ENCODE peak calls at places on chromosomes 16 and 17, in six cellular contexts. D, R, T, P, I and C are unnamed samples.

GRCh38 chr17:69722518-69722917 is 308.0 kb downstream of the MAP2K6 start:
- DNase-seq in D (no peak), R (no peak), T (no peak), P (no peak), I (no peak), C (no peak)

GRCh38 chr16:17177968-17178880 is 292.5 kb downstream of the XYLT1 start:
- DNase-seq in D (no peak), R (peak), T (no peak), P (no peak), I (no peak), C (no peak)

GRCh38 chr16:31213877-31214704 is at the start of gene TRIM72:
- DNase-seq in D (no peak), R (no peak), T (no peak), P (no peak), I (no peak), C (no peak)

GRCh38 chr16:70691223-70692129 is 5.6 kb upstream of the MTSS2 start:
- DNase-seq in D (peak), R (peak), T (no peak), P (no peak), I (no peak), C (peak)

GRCh38 chr16:29864205-29864604 is 1.2 kb upstream of the CDIPT start:
- DNase-seq in D (no peak), R (no peak), T (no peak), P (no peak), I (no peak), C (no peak)

GRCh38 chr17:71921726-71922320 is 199.0 kb upstream of the SOX9 start:
- DNase-seq in D (peak), R (no peak), T (no peak), P (no peak), I (no peak), C (peak)

GRCh38 chr16:55301385-55302008 is 22.5 kb upstream of the IRX6 start:
- DNase-seq in D (no peak), R (no peak), T (no peak), P (no peak), I (no peak), C (no peak)

GRCh38 chr17:3712811-3713463 is 10.8 kb upstream of the HASPIN start:
- DNase-seq in D (no peak), R (no peak), T (no peak), P (no peak), I (no peak), C (peak)

GRCh38 chr16:74999208-74999682 is 421 bp downstream of the ZNRF1 start:
- DNase-seq in D (peak), R (no peak), T (no peak), P (peak), I (no peak), C (peak)

GRCh38 chr17:1008008-1008761 is 11.3 kb downstream of the TIMM22 start:
- DNase-seq in D (no peak), R (no peak), T (no peak), P (no peak), I (no peak), C (no peak)

GRCh38 chr17:6314311-6314710 is 120.6 kb downstream of the AIPL1 start:
- DNase-seq in D (no peak), R (no peak), T (no peak), P (no peak), I (no peak), C (no peak)

GRCh38 chr16:77599793-77600415 is 122.4 kb upstream of the NUDT7 start:
- DNase-seq in D (no peak), R (peak), T (no peak), P (no peak), I (no peak), C (peak)

GRCh38 chr16:62978451-62978850 is 942.2 kb upstream of the CDH8 start:
- DNase-seq in D (no peak), R (no peak), T (no peak), P (no peak), I (no peak), C (no peak)
- H2BK15ac ChIP-seq in D (no peak), R (no peak), T (no peak), P (no peak), I (no peak), C (no peak)

GRCh38 chr17:49291929-49292328 is 61.3 kb upstream of the PHOSPHO1 start:
- DNase-seq in D (no peak), R (no peak), T (no peak), P (no peak), I (no peak), C (no peak)

GRCh38 chr17:49292901-49293300 is 62.3 kb upstream of the PHOSPHO1 start:
- DNase-seq in D (no peak), R (no peak), T (no peak), P (no peak), I (no peak), C (no peak)

GRCh38 chr17:49285716-49286115 is 55.1 kb upstream of the PHOSPHO1 start:
- DNase-seq in D (peak), R (no peak), T (peak), P (no peak), I (no peak), C (no peak)

GRCh38 chr17:49290690-49291326 is 60.2 kb upstream of the PHOSPHO1 start:
- DNase-seq in D (peak), R (peak), T (no peak), P (no peak), I (no peak), C (peak)

DNA sequence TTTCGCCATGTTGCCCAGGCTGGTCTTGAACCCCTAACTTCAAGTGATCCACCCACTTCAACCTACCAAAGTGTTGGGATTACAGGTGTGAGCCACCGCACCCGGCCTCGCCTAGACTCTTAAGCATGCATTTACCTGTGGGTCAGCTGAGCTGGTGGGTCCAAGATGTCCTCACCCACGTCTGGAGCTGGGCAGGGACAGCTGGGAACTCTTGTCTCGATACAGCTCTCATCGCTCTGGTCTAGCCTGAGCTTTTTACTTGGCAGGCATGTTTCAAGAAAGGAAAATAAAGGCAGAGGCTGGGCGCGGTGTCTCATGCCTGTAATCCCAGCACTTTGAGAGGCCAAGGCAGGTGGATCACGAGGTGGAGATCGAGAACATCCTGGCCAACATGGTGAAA is 56.9 kb upstream of the PHOSPHO1 start:
- DNase-seq in D (no peak), R (no peak), T (no peak), P (no peak), I (no peak), C (no peak)
- H2BK15ac ChIP-seq in D (no peak), R (no peak), T (no peak), P (no peak), I (no peak), C (no peak)

DNA sequence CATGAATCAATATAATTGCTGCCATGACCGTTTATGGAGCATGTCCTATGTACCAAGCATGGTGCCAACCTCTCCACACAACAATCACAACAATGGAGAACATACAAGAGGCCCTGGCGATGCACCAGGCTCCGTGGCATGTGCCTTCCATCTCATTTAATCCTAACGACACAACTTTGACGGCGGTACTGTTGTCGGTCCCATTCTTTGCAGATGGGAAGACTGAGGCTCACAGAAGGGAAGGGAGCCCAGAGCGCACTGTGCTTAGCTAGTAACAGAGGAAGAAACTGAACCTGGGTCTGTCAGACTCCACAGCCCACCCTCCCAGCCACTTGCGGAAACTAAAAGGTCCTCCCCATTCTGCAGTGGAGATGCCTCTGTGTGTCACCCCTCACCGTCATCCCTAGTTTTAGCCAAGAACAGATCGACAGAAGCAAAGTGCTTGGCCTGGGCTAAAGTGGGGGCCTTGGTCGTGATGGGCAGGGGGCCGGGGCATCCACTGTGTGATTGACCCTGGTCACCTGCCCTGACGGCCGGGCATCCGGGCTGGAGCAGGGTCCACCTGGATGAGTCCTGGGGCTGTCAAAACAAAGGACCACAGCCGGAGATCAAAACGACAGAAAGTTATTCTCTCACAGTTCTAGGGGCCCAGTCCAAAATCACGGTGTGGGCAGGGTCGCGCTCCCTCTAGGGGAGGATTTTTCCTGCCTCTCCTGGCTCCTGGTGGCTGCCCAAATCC is 183.9 kb downstream of the C16orf95 start:
- DNase-seq in D (no peak), R (no peak), T (no peak), P (no peak), I (no peak), C (no peak)
- H2BK15ac ChIP-seq in D (no peak), R (no peak), T (no peak), P (no peak), I (peak), C (no peak)

DNA sequence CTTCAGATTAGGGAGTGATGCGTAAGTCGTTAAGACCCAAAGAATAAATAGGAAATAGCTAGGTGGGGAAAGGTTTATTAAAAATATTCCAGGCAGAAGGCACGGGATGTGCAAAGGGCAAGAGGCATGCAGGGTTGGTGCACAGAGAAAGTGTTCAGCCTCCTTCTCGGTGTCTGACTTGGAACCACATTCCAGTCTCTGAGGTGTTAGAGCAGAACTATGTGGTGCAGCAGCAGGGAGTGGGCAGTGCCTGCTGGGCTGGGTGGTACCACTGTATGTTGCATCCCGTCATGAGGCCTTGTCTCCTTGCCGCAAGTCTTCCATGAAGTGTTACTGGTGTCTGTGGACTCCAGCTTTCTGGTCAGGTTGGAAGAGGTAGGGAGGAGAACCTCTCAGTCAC is 11.1 kb downstream of the NKD1 start:
- DNase-seq in D (no peak), R (no peak), T (no peak), P (no peak), I (no peak), C (no peak)
- H2BK15ac ChIP-seq in D (no peak), R (no peak), T (no peak), P (no peak), I (no peak), C (no peak)

GRCh38 chr16:82124651-82125050 is 45.4 kb downstream of the MPHOSPH6 start:
- DNase-seq in D (no peak), R (no peak), T (no peak), P (no peak), I (no peak), C (no peak)

GRCh38 chr16:82118749-82119148 is 51.3 kb downstream of the MPHOSPH6 start:
- DNase-seq in D (no peak), R (no peak), T (no peak), P (no peak), I (no peak), C (no peak)

GRCh38 chr16:82119405-82119804 is 50.6 kb downstream of the MPHOSPH6 start:
- DNase-seq in D (no peak), R (no peak), T (no peak), P (no peak), I (no peak), C (no peak)
- H2BK15ac ChIP-seq in D (no peak), R (no peak), T (no peak), P (no peak), I (no peak), C (no peak)

GRCh38 chr16:69301861-69302260 is 9.3 kb upstream of the VPS4A start:
- DNase-seq in D (no peak), R (no peak), T (no peak), P (no peak), I (no peak), C (no peak)
- H2BK15ac ChIP-seq in D (no peak), R (no peak), T (no peak), P (no peak), I (no peak), C (no peak)

GRCh38 chr16:69498926-69499325 is 66.8 kb upstream of the NFAT5 start:
- DNase-seq in D (no peak), R (no peak), T (no peak), P (no peak), I (no peak), C (no peak)

GRCh38 chr16:69494993-69495392 is 70.6 kb downstream of the CYB5B start:
- DNase-seq in D (peak), R (no peak), T (peak), P (no peak), I (peak), C (no peak)

GRCh38 chr16:69495821-69496220 is 69.9 kb upstream of the NFAT5 start:
- DNase-seq in D (no peak), R (no peak), T (no peak), P (no peak), I (no peak), C (no peak)

GRCh38 chr16:69497876-69498596 is 67.7 kb upstream of the NFAT5 start:
- DNase-seq in D (no peak), R (no peak), T (no peak), P (no peak), I (no peak), C (no peak)

GRCh38 chr16:69496376-69496775 is 69.4 kb upstream of the NFAT5 start:
- DNase-seq in D (no peak), R (no peak), T (no peak), P (no peak), I (no peak), C (no peak)
- H2BK15ac ChIP-seq in D (no peak), R (no peak), T (no peak), P (no peak), I (no peak), C (no peak)